ENCODE peak calls at places on chromosome 6, in five cellular contexts. G is GM12891, Z is GM12892, P is H1, I is K562. T is an unnamed sample.

GRCh38 chr6:30507849-30508843 is 18.8 kb downstream of the HLA-E start:
- DNase-seq in I (no peak), P (no peak), Z (no peak), G (no peak), T (no peak)

GRCh38 chr6:167443098-167443680 is 118.3 kb downstream of the TTLL2 start:
- DNase-seq in Z (no peak), P (no peak), I (no peak), G (no peak), T (no peak)

GRCh38 chr6:125528614-125529013 is 220.8 kb upstream of the HEY2 start:
- DNase-seq in Z (no peak), I (no peak), P (no peak), G (no peak), T (no peak)

GRCh38 chr6:102229271-102229670 is 835.8 kb downstream of the GRIK2 start:
- DNase-seq in P (no peak), I (no peak), G (no peak), Z (no peak), T (no peak)

GRCh38 chr6:44386929-44387345 is 569 bp upstream of the CDC5L start:
- DNase-seq in Z (no peak), G (no peak), I (peak), P (no peak), T (peak)

GRCh38 chr6:1136415-1136774 is 175.5 kb upstream of the FOXQ1 start:
- DNase-seq in P (no peak), Z (no peak), G (no peak), I (no peak), T (no peak)

GRCh38 chr6:56023829-56024228 is 148.4 kb upstream of the BMP5 start:
- DNase-seq in G (no peak), Z (no peak), I (no peak), P (no peak), T (no peak)

GRCh38 chr6:84623956-84624680 is 140.3 kb downstream of the TBX18 start:
- DNase-seq in P (no peak), Z (no peak), I (no peak), G (no peak), T (no peak)

GRCh38 chr6:118495639-118496296 is 52.3 kb upstream of the PLN start:
- DNase-seq in G (no peak), I (no peak), Z (no peak), P (no peak), T (no peak)

GRCh38 chr6:20366082-20366834 is 35.4 kb upstream of the E2F3 start:
- DNase-seq in Z (no peak), P (no peak), G (no peak), I (no peak), T (no peak)

GRCh38 chr6:14927398-14927797 is 318.5 kb upstream of the JARID2 start:
- DNase-seq in P (no peak), I (no peak), G (no peak), Z (no peak), T (no peak)

GRCh38 chr6:12467706-12468670 is 177.8 kb downstream of the EDN1 start:
- DNase-seq in I (no peak), G (no peak), Z (no peak), P (no peak), T (no peak)

GRCh38 chr6:94377835-94378234 is 958.5 kb upstream of the EPHA7 start:
- DNase-seq in P (no peak), Z (no peak), I (no peak), G (no peak), T (no peak)

GRCh38 chr6:135358907-135359459 is 138.6 kb downstream of the AHI1 start:
- DNase-seq in Z (no peak), I (no peak), P (no peak), G (no peak), T (no peak)

GRCh38 chr6:135030056-135030473 is 24.6 kb downstream of the HBS1L start:
- DNase-seq in I (no peak), Z (peak), P (no peak), G (no peak), T (no peak)

GRCh38 chr6:5141046-5141445 is 55.9 kb downstream of the PPP1R3G start:
- DNase-seq in G (no peak), I (no peak), P (no peak), Z (no peak), T (no peak)

GRCh38 chr6:149936743-149937142 is 5.1 kb upstream of the ULBP2 start:
- DNase-seq in I (no peak), G (no peak), P (no peak), Z (no peak), T (no peak)

GRCh38 chr6:157063176-157063934 is 260.0 kb downstream of the TMEM242 start:
- DNase-seq in P (no peak), G (no peak), Z (no peak), I (no peak), T (no peak)

GRCh38 chr6:54291146-54291545 is 17.1 kb upstream of the TINAG start:
- DNase-seq in I (no peak), P (no peak), Z (no peak), G (no peak), T (no peak)

GRCh38 chr6:7532821-7533220 is 8.7 kb upstream of the DSP start:
- DNase-seq in G (no peak), Z (no peak), I (no peak), P (no peak), T (no peak)

GRCh38 chr6:170554086-170554887 is at the start of gene TBP:
- DNase-seq in G (peak), P (peak), I (peak), Z (peak), T (peak)

GRCh38 chr6:150417899-150418824 is 49.4 kb downstream of the IYD start:
- DNase-seq in I (no peak), P (no peak), G (peak), Z (peak), T (peak)

GRCh38 chr6:1316482-1317220 is 4.8 kb downstream of the FOXQ1 start:
- DNase-seq in Z (no peak), I (no peak), P (no peak), G (no peak), T (peak)

GRCh38 chr6:50589751-50590470 is 123.4 kb upstream of the TFAP2D start:
- DNase-seq in P (no peak), I (no peak), Z (no peak), G (no peak), T (no peak)

GRCh38 chr6:80022803-80023202 is 18.4 kb downstream of the TTK start:
- DNase-seq in G (no peak), P (no peak), Z (no peak), I (no peak), T (no peak)

GRCh38 chr6:85464260-85464644 is 14.4 kb downstream of the NT5E start:
- DNase-seq in I (no peak), G (no peak), Z (no peak), P (no peak), T (no peak)

GRCh38 chr6:22467645-22468044 is 101.7 kb upstream of the HDGFL1 start:
- DNase-seq in P (no peak), I (no peak), Z (no peak), G (no peak), T (no peak)

GRCh38 chr6:143213977-143214376 is 153.3 kb downstream of the AIG1 start:
- DNase-seq in P (no peak), Z (no peak), I (no peak), G (no peak), T (no peak)

GRCh38 chr6:73669005-73669404 is 15.2 kb upstream of the SLC17A5 start:
- DNase-seq in P (no peak), Z (no peak), I (no peak), G (no peak), T (no peak)

GRCh38 chr6:107819976-107820551 is 4.0 kb downstream of the SCML4 start:
- DNase-seq in G (no peak), I (no peak), P (no peak), Z (no peak), T (peak)

DNA sequence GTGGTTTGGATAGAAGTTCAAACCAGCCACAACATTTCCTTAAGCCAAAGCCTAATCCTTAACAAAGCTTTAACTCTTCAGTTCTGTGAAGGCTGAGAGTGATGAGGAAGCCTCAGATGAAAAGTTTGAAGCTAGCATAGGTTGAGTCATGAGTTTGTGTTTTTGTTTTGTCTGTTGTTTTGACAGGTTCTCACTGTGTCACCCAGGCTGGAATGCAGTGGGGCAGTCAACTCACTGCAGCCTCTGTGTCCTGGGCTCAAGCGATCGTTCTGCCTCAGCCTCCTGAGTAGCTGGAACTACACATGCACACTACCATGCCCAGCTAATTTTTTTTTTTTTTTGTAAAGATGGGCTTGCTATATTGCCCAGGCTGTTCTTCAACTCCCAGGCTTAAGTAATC is 96.1 kb downstream of the SMAP1 start:
- DNase-seq in G (no peak), P (no peak), I (no peak), Z (no peak), T (no peak)
- TF ChIP-seq TAF1 in G (no peak), P (no peak), I (no peak), Z (no peak), T (no peak)

DNA sequence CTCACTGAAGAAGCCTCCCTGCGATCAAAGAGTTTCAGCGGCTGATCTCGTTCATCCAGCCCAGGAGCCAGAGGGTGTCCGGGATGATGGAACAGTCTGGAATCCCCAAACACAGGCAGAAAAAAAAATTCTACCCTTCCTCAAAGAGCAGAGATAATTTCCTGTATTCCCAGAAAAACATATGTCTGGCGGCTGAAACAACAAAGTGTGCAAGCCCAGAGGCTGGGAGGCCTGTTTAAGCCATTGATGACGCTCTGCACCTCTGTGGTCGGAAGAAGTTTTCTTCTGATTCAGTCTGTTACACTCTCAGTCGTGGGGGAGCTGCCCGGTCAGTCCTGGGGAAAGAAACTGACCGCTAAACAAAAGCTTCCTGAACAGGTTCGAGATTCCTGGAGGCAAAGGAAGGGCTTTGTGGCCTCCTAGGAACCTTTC is 37.0 kb downstream of the TFEB start:
- DNase-seq in Z (no peak), G (no peak), I (no peak), P (no peak), T (peak)
- TF ChIP-seq TAF1 in Z (no peak), G (no peak), I (no peak), P (no peak), T (peak)

GRCh38 chr6:104629826-104630225 is 229.9 kb downstream of the HACE1 start:
- DNase-seq in I (no peak), G (no peak), P (no peak), Z (no peak), T (no peak)

GRCh38 chr6:104630522-104630921 is 229.2 kb downstream of the HACE1 start:
- DNase-seq in I (no peak), P (no peak), Z (no peak), G (no peak), T (no peak)

GRCh38 chr6:104630955-104631354 is 228.8 kb downstream of the HACE1 start:
- DNase-seq in G (no peak), P (no peak), I (no peak), Z (no peak), T (no peak)

GRCh38 chr6:104623052-104623690 is 236.5 kb downstream of the HACE1 start:
- DNase-seq in I (no peak), P (no peak), G (no peak), Z (no peak), T (no peak)

GRCh38 chr6:104625536-104625935 is 234.2 kb downstream of the HACE1 start:
- DNase-seq in I (no peak), P (no peak), G (no peak), Z (no peak), T (no peak)
- TF ChIP-seq TAF1 in I (no peak), P (no peak), G (no peak), Z (no peak), T (no peak)

GRCh38 chr6:169162968-169163903 is 90.4 kb downstream of the THBS2 start:
- DNase-seq in G (no peak), I (no peak), Z (no peak), P (no peak), T (peak)
- TF ChIP-seq TAF1 in G (no peak), I (no peak), Z (no peak), P (no peak), T (no peak)